ENCODE peak calls at places on chromosomes 5 and 9, in seven cellular contexts. F, D, B, K, Z, A and M are unnamed samples.

GRCh38 chr5:9348296-9348996 is 197.4 kb downstream of the SEMA5A start:
- DNase-seq in K (no peak), D (no peak), F (peak), A (no peak), B (no peak), Z (peak), M (peak)

GRCh38 chr9:73719660-73720059 is 568.0 kb downstream of the ANXA1 start:
- DNase-seq in A (no peak), B (no peak), K (no peak), F (no peak), Z (no peak), D (no peak), M (no peak)

GRCh38 chr5:42951847-42952411 is 88.2 kb downstream of the ANXA2R start:
- DNase-seq in Z (peak), F (peak), A (peak), B (peak), D (no peak), K (peak), M (no peak)

GRCh38 chr9:128912270-128912853 is 8.4 kb upstream of the PHYHD1 start:
- DNase-seq in F (peak), D (no peak), B (no peak), A (no peak), Z (peak), K (no peak), M (peak)

GRCh38 chr5:142143878-142144277 is 35.3 kb downstream of the NDFIP1 start:
- DNase-seq in A (peak), K (peak), F (peak), D (no peak), B (no peak), Z (peak), M (peak)

GRCh38 chr9:113376634-113377531 is at the start of gene HDHD3:
- DNase-seq in D (peak), B (peak), Z (peak), F (peak), A (peak), K (peak), M (peak)

GRCh38 chr9:134377976-134378375 is 51.7 kb downstream of the RXRA start:
- DNase-seq in D (no peak), K (no peak), A (no peak), F (peak), Z (no peak), B (no peak), M (no peak)

GRCh38 chr9:68685770-68686169 is 19.3 kb upstream of the PIP5K1B start:
- DNase-seq in B (no peak), A (peak), D (no peak), K (peak), Z (peak), F (peak), M (no peak)

GRCh38 chr9:69822091-69822750 is 1.6 kb downstream of the CFAP95 start:
- DNase-seq in Z (peak), K (no peak), B (no peak), F (peak), D (no peak), A (no peak), M (peak)

GRCh38 chr5:41722359-41722950 is 147.8 kb downstream of the OXCT1 start:
- DNase-seq in A (no peak), K (no peak), F (no peak), B (no peak), D (no peak), Z (peak), M (peak)

GRCh38 chr5:79075646-79076426 is 6.3 kb downstream of the BHMT2 start:
- DNase-seq in Z (peak), D (no peak), F (peak), K (peak), A (no peak), B (no peak), M (no peak)

GRCh38 chr9:68530618-68531017 is 10.1 kb downstream of the TMEM252 start:
- DNase-seq in A (no peak), B (no peak), Z (no peak), D (peak), F (peak), K (peak), M (no peak)

GRCh38 chr9:93143830-93144530 is 9.9 kb upstream of the NINJ1 start:
- DNase-seq in A (peak), Z (no peak), B (no peak), D (no peak), F (no peak), K (no peak), M (no peak)

GRCh38 chr9:115127191-115127817 is 9.3 kb upstream of the TNC start:
- DNase-seq in K (no peak), Z (peak), B (no peak), D (no peak), F (peak), A (no peak), M (peak)

GRCh38 chr9:87667164-87667738 is 58.7 kb upstream of the CTSL start:
- DNase-seq in D (no peak), B (no peak), K (peak), F (peak), Z (peak), A (peak), M (peak)

GRCh38 chr5:34751807-34752736 is 86.9 kb upstream of the TTC23L start:
- DNase-seq in K (no peak), F (no peak), Z (no peak), A (no peak), B (no peak), D (no peak), M (no peak)

GRCh38 chr9:113738898-113739604 is 137.1 kb upstream of the ZNF618 start:
- DNase-seq in B (no peak), F (no peak), A (peak), K (peak), D (no peak), Z (no peak), M (no peak)

GRCh38 chr5:33612386-33612785 is 171.6 kb downstream of the TARS1 start:
- DNase-seq in B (no peak), A (no peak), D (no peak), F (peak), K (no peak), Z (peak), M (peak)

GRCh38 chr5:135493406-135494180 is 41.4 kb upstream of the TIFAB start:
- DNase-seq in A (no peak), D (no peak), F (peak), Z (peak), B (no peak), K (no peak), M (peak)

GRCh38 chr5:119321569-119322311 is 34.1 kb upstream of the TNFAIP8 start:
- DNase-seq in K (no peak), F (no peak), A (no peak), D (no peak), Z (no peak), B (no peak), M (no peak)

GRCh38 chr9:105973811-105974407 is 279.6 kb downstream of the TMEM38B start:
- DNase-seq in D (no peak), K (no peak), Z (peak), A (no peak), F (no peak), B (no peak), M (no peak)

GRCh38 chr5:126988021-126988569 is 42.3 kb downstream of the MARCHF3 start:
- DNase-seq in D (no peak), A (peak), F (no peak), K (peak), Z (no peak), B (no peak), M (no peak)

GRCh38 chr5:1213508-1214162 is 11.5 kb upstream of the SLC6A18 start:
- DNase-seq in B (no peak), A (no peak), K (no peak), F (no peak), Z (no peak), D (no peak), M (no peak)

GRCh38 chr5:167573274-167574127 is 717.9 kb upstream of the WWC1 start:
- DNase-seq in B (no peak), K (peak), A (no peak), D (no peak), F (peak), Z (peak), M (peak)

GRCh38 chr5:83492331-83492730 is 20.8 kb downstream of the VCAN start:
- DNase-seq in B (no peak), A (no peak), F (no peak), D (no peak), K (no peak), Z (no peak), M (no peak)

GRCh38 chr9:129586647-129587046 is 34.3 kb downstream of the C9orf50 start:
- DNase-seq in A (no peak), Z (no peak), D (no peak), K (peak), F (no peak), B (no peak), M (no peak)

GRCh38 chr5:139473565-139473964 is 2.8 kb downstream of the SMIM33 start:
- DNase-seq in A (peak), Z (peak), D (no peak), B (no peak), K (no peak), F (no peak), M (no peak)

GRCh38 chr9:135159801-135160200 is 72.3 kb downstream of the OLFM1 start:
- DNase-seq in F (no peak), K (no peak), A (no peak), B (no peak), Z (no peak), D (no peak), M (no peak)

GRCh38 chr5:179623906-179624741 is 653 bp upstream of the HNRNPH1 start:
- DNase-seq in A (peak), F (peak), D (no peak), Z (peak), K (peak), B (peak), M (peak)

GRCh38 chr9:122164286-122164685 is 4.6 kb downstream of the MORN5 start:
- DNase-seq in Z (no peak), K (no peak), F (no peak), A (no peak), B (no peak), D (no peak), M (no peak)

GRCh38 chr5:120293796-120294195 is 170.3 kb upstream of the PRR16 start:
- DNase-seq in Z (peak), A (no peak), F (peak), B (no peak), D (no peak), K (no peak), M (peak)

GRCh38 chr5:72955143-72955767 is 586 bp upstream of the FCHO2 start:
- DNase-seq in K (no peak), D (no peak), F (no peak), A (peak), B (no peak), Z (no peak), M (no peak)

GRCh38 chr9:99720455-99721050 is 101.1 kb upstream of the NR4A3 start:
- DNase-seq in D (no peak), F (no peak), B (no peak), A (peak), Z (peak), K (no peak), M (peak)